ENCODE peak calls at places on chromosomes 3 and 15, in eight cellular contexts. Y is MM.1S, P is tibial artery, E is coronary artery, Z is mesothelial cell of epicardium, R is GM06990, A is dorsolateral prefrontal cortex, T is cardiac muscle cell. U is an unnamed sample.

GRCh38 chr3:142647856-142648255 is 51.7 kb downstream of the PLS1 start:
- DNase-seq in Y (no peak), P (no peak), E (no peak), Z (no peak), R (no peak), A (no peak), T (no peak), U (no peak)

GRCh38 chr15:69531302-69532027 is 78.8 kb downstream of the RPLP1 start:
- DNase-seq in Y (no peak), P (peak; percentile 41), E (no peak), Z (no peak), R (no peak), A (no peak), T (peak; percentile 21), U (no peak)

GRCh38 chr3:172167892-172168648 is 128.7 kb downstream of the FNDC3B start:
- DNase-seq in Y (no peak), P (no peak), E (no peak), Z (no peak), R (no peak), A (no peak), T (no peak), U (no peak)

GRCh38 chr3:36868614-36869436 is 76.0 kb downstream of the TRANK1 start:
- DNase-seq in Y (peak; percentile 59), P (no peak), E (no peak), Z (no peak), R (no peak), A (no peak), T (peak; percentile 72), U (no peak)

GRCh38 chr3:47057212-47057671 is 77.8 kb downstream of the NBEAL2 start:
- DNase-seq in Y (no peak), P (no peak), E (no peak), Z (no peak), R (no peak), A (no peak), T (no peak), U (no peak)

GRCh38 chr3:11212301-11212613 is 58.0 kb downstream of the HRH1 start:
- DNase-seq in Y (no peak), P (no peak), E (no peak), Z (no peak), R (no peak), A (no peak), T (no peak), U (no peak)

GRCh38 chr15:44541282-44541958 is 4.5 kb downstream of the EIF3J start:
- DNase-seq in Y (no peak), P (no peak), E (no peak), Z (no peak), R (no peak), A (no peak), T (no peak), U (no peak)

GRCh38 chr15:49464513-49464912 is 41.5 kb downstream of the FGF7 start:
- DNase-seq in Y (no peak), P (no peak), E (no peak), Z (no peak), R (no peak), A (no peak), T (no peak), U (no peak)

GRCh38 chr3:191051037-191051436 is 148.0 kb upstream of the OSTN start:
- DNase-seq in Y (peak; percentile 64), P (no peak), E (no peak), Z (no peak), R (no peak), A (no peak), T (peak; percentile 50), U (no peak)

GRCh38 chr3:82676356-82677026 is 915.0 kb upstream of the GBE1 start:
- DNase-seq in Y (no peak), P (no peak), E (no peak), Z (no peak), R (no peak), A (no peak), T (no peak), U (no peak)

GRCh38 chr3:71551286-71551919 is 32.1 kb downstream of the FOXP1 start:
- DNase-seq in Y (no peak), P (no peak), E (no peak), Z (no peak), R (no peak), A (no peak), T (no peak), U (no peak)

GRCh38 chr3:168820748-168821445 is 725.2 kb upstream of the GOLIM4 start:
- DNase-seq in Y (no peak), P (no peak), E (no peak), Z (no peak), R (no peak), A (no peak), T (no peak), U (no peak)

GRCh38 chr15:55915221-55915620 is 78.2 kb downstream of the NEDD4 start:
- DNase-seq in Y (no peak), P (no peak), E (no peak), Z (no peak), R (no peak), A (no peak), T (no peak), U (no peak)

GRCh38 chr3:31848163-31848848 is 132.8 kb downstream of the OSBPL10 start:
- DNase-seq in Y (no peak), P (no peak), E (no peak), Z (no peak), R (no peak), A (no peak), T (no peak), U (no peak)

GRCh38 chr3:26132942-26133341 is 343.1 kb downstream of the OXSM start:
- DNase-seq in Y (no peak), P (no peak), E (no peak), Z (no peak), R (no peak), A (no peak), T (no peak), U (no peak)

GRCh38 chr3:65402597-65402996 is 636.1 kb downstream of the MAGI1 start:
- DNase-seq in Y (no peak), P (no peak), E (no peak), Z (no peak), R (no peak), A (peak; percentile 86), T (no peak), U (no peak)

GRCh38 chr15:56208185-56208584 is 35.5 kb downstream of the RFX7 start:
- DNase-seq in Y (no peak), P (no peak), E (no peak), Z (no peak), R (no peak), A (no peak), T (no peak), U (no peak)

GRCh38 chr3:97871788-97872187 is 50.0 kb downstream of the CRYBG3 start:
- DNase-seq in Y (no peak), P (no peak), E (no peak), Z (no peak), R (no peak), A (no peak), T (no peak), U (no peak)

GRCh38 chr15:100244796-100245495 is 96.8 kb downstream of the ADAMTS17 start:
- DNase-seq in Y (no peak), P (peak; percentile 54), E (no peak), Z (no peak), R (no peak), A (no peak), T (no peak), U (no peak)

GRCh38 chr15:73727330-73728018 is 25.7 kb downstream of the INSYN1 start:
- DNase-seq in Y (no peak), P (no peak), E (no peak), Z (no peak), R (no peak), A (no peak), T (peak; percentile 33), U (no peak)

GRCh38 chr3:146469206-146470017 is at the start of gene PLSCR2:
- DNase-seq in Y (peak; percentile 72), P (peak; percentile 79), E (peak; percentile 73), Z (no peak), R (peak; percentile 80), A (peak; percentile 49), T (peak; percentile 15), U (peak; percentile 69)

GRCh38 chr3:42746455-42747450 is 26.3 kb downstream of the CCDC13 start:
- DNase-seq in Y (no peak), P (peak; percentile 84), E (peak; percentile 65), Z (no peak), R (no peak), A (no peak), T (peak; percentile 41), U (no peak)

GRCh38 chr3:11195721-11196332 is 41.5 kb downstream of the HRH1 start:
- DNase-seq in Y (no peak), P (peak; percentile 69), E (no peak), Z (no peak), R (no peak), A (no peak), T (no peak), U (no peak)

GRCh38 chr3:56966509-56966908 is 94.0 kb upstream of the SPATA12 start:
- DNase-seq in Y (no peak), P (no peak), E (no peak), Z (no peak), R (no peak), A (no peak), T (no peak), U (no peak)

GRCh38 chr3:159819676-159820075 is 169.0 kb upstream of the IL12A start:
- DNase-seq in Y (no peak), P (no peak), E (no peak), Z (no peak), R (no peak), A (no peak), T (no peak), U (no peak)
- TF ChIP-seq CTCF in Y (no peak), P (no peak), E (no peak), Z (no peak), R (no peak), A (no peak), T (no peak), U (no peak)

GRCh38 chr3:38247366-38248035 is 18.1 kb upstream of the SLC22A13 start:
- DNase-seq in Y (no peak), P (no peak), E (no peak), Z (no peak), R (no peak), A (no peak), T (peak; percentile 1), U (no peak)
- TF ChIP-seq CTCF in Y (no peak), P (no peak), E (no peak), Z (no peak), R (no peak), A (no peak), T (peak; percentile 49), U (no peak)

DNA sequence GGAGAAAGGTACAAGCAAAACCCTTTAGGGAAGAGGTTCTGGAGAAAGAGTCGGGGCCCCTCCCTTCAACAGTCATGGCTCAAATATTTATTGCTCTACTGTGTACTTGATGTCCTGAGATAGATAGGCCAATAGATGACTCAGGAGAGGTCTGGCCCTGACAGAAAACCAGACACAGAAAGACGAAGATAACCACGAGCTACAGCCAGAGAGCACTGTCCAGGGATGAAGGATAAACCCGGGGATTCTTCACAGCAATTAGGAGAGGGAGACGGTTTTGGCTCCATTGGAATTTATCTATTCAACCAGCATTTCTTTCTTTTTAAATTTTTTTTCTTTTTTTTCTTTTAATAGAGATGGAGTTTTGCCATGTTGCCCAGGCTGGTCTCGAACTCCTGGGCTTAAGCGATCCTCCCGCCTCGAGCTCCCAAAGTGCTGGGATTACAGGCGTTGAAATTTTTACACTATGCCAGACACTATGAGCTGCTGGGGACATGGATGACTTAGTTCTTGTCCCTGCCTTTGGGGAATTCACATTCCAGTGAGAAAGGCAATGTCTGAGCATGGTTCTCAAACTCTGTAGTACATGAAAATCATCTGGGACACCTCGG is 4.6 kb upstream of the CIDEC start:
- DNase-seq in Y (no peak), P (no peak), E (no peak), Z (no peak), R (no peak), A (no peak), T (no peak), U (no peak)
- TF ChIP-seq CTCF in Y (no peak), P (no peak), E (no peak), Z (no peak), R (no peak), A (no peak), T (no peak), U (no peak)

GRCh38 chr3:105516972-105517371 is 150.3 kb downstream of the ALCAM start:
- DNase-seq in Y (no peak), P (no peak), E (no peak), Z (no peak), R (no peak), A (no peak), T (peak; percentile 40), U (no peak)
- TF ChIP-seq CTCF in Y (no peak), P (no peak), E (no peak), Z (no peak), R (no peak), A (no peak), T (peak; percentile 49), U (no peak)